ENCODE peak calls at places on chromosome 16, in eight cellular contexts. I is MM.1S; C is coronary artery; D is myocyte; E is KG1; L is central memory CD4-positive, alpha-beta T cell; O is amniotic stem cell; T is mesothelial cell of epicardium. G is an unnamed sample.

GRCh38 chr16:24002619-24003018 is 166.8 kb downstream of the PRKCB start:
- DNase-seq in D (no peak), T (no peak), O (no peak), E (no peak), L (no peak), I (no peak), C (no peak), G (no peak)

GRCh38 chr16:27439273-27440018 is 37.5 kb downstream of the IL21R start:
- DNase-seq in C (peak), O (no peak), T (no peak), L (no peak), E (no peak), D (no peak), I (no peak), G (peak)

GRCh38 chr16:20612551-20613470 is 36.6 kb upstream of the ACSM2B start:
- DNase-seq in T (no peak), I (no peak), C (peak), D (peak), L (no peak), E (no peak), O (no peak), G (no peak)

GRCh38 chr16:68784721-68785120 is 47.6 kb downstream of the CDH1 start:
- DNase-seq in L (no peak), E (no peak), D (no peak), C (no peak), O (no peak), T (no peak), I (no peak), G (no peak)

GRCh38 chr16:74304835-74305176 is 8.2 kb downstream of the PSMD7 start:
- DNase-seq in L (no peak), T (no peak), O (no peak), D (no peak), E (no peak), I (no peak), C (no peak), G (no peak)

GRCh38 chr16:50509521-50510341 is 38.5 kb upstream of the NKD1 start:
- DNase-seq in O (no peak), I (no peak), T (no peak), D (peak), L (peak), E (no peak), C (no peak), G (peak)

GRCh38 chr16:55508271-55508921 is 476 bp upstream of the LPCAT2 start:
- DNase-seq in O (no peak), I (no peak), L (no peak), C (no peak), T (no peak), D (no peak), E (no peak), G (no peak)

GRCh38 chr16:2516391-2517240 is 2.9 kb downstream of the ATP6V0C start:
- DNase-seq in E (no peak), T (no peak), O (no peak), D (no peak), I (no peak), L (no peak), C (no peak), G (no peak)

GRCh38 chr16:77297996-77298637 is 98.9 kb downstream of the SYCE1L start:
- DNase-seq in O (no peak), I (no peak), L (no peak), E (no peak), T (no peak), C (no peak), D (no peak), G (no peak)

GRCh38 chr16:26816885-26817571 is 249.7 kb upstream of the C16orf82 start:
- DNase-seq in L (no peak), E (no peak), T (no peak), I (no peak), D (no peak), C (peak), O (no peak), G (no peak)

GRCh38 chr16:88613-89012 is 10.6 kb downstream of the MPG start:
- DNase-seq in C (no peak), O (no peak), D (no peak), T (no peak), I (no peak), L (no peak), E (no peak), G (no peak)

GRCh38 chr16:50306287-50306686 is 39.9 kb downstream of the ADCY7 start:
- DNase-seq in E (no peak), D (no peak), L (no peak), I (no peak), C (peak), O (no peak), T (peak), G (no peak)

GRCh38 chr16:75250809-75251279 is 580 bp downstream of the BCAR1 start:
- DNase-seq in D (peak), E (no peak), T (peak), L (no peak), I (no peak), O (no peak), C (no peak), G (peak)

GRCh38 chr16:87631067-87631466 is 28.8 kb downstream of the JPH3 start:
- DNase-seq in O (no peak), C (no peak), T (no peak), D (no peak), L (no peak), E (no peak), I (no peak), G (no peak)

GRCh38 chr16:89921699-89922476 is 1.3 kb upstream of the TUBB3 start:
- DNase-seq in C (peak), T (peak), O (peak), L (no peak), I (no peak), E (no peak), D (peak), G (peak)

GRCh38 chr16:84928679-84929420 is 82.5 kb downstream of the ZDHHC7 start:
- DNase-seq in E (no peak), L (no peak), I (no peak), C (peak), T (no peak), O (no peak), D (no peak), G (no peak)

GRCh38 chr16:57684626-57685358 is 9.8 kb upstream of the DRC7 start:
- DNase-seq in I (no peak), O (no peak), E (no peak), C (peak), L (no peak), T (no peak), D (no peak), G (no peak)

GRCh38 chr16:1098266-1098991 is 2.4 kb upstream of the C1QTNF8 start:
- DNase-seq in I (no peak), T (no peak), C (no peak), D (no peak), E (no peak), O (no peak), L (no peak), G (no peak)

GRCh38 chr16:75289189-75289588 is 37.8 kb upstream of the BCAR1 start:
- DNase-seq in C (no peak), E (no peak), I (no peak), T (no peak), D (no peak), O (no peak), L (no peak), G (no peak)

GRCh38 chr16:5442054-5442453 is 344.5 kb upstream of the EEF2KMT start:
- DNase-seq in D (no peak), I (no peak), T (no peak), L (no peak), C (no peak), E (no peak), O (no peak), G (no peak)

GRCh38 chr16:4468972-4469371 is 5.5 kb downstream of the NMRAL1 start:
- DNase-seq in D (no peak), E (no peak), T (no peak), L (no peak), C (no peak), I (no peak), O (no peak), G (no peak)

GRCh38 chr16:85234310-85235235 is 122.3 kb upstream of the CIBAR2 start:
- DNase-seq in E (no peak), I (no peak), D (peak), L (no peak), C (no peak), T (peak), O (no peak), G (peak)

GRCh38 chr16:49399594-49400364 is 26.2 kb downstream of the C16orf78 start:
- DNase-seq in T (peak), I (peak), O (no peak), L (no peak), C (no peak), E (no peak), D (no peak), G (no peak)

GRCh38 chr16:47504599-47504998 is 43.5 kb downstream of the PHKB start:
- DNase-seq in D (no peak), C (no peak), T (no peak), L (no peak), E (no peak), O (no peak), I (no peak), G (no peak)

GRCh38 chr16:19607610-19608280 is 52.2 kb downstream of the VPS35L start:
- DNase-seq in O (peak), T (no peak), C (no peak), I (no peak), E (no peak), D (no peak), L (no peak), G (no peak)

GRCh38 chr16:19093631-19094541 is 19.9 kb upstream of the ITPRIPL2 start:
- DNase-seq in C (peak), O (no peak), T (no peak), I (no peak), L (no peak), D (no peak), E (no peak), G (no peak)

GRCh38 chr16:88345943-88346560 is 36.7 kb upstream of the ZNF469 start:
- DNase-seq in D (no peak), T (no peak), L (no peak), E (no peak), O (no peak), C (no peak), I (no peak), G (no peak)

GRCh38 chr16:74709477-74709877 is 8.8 kb upstream of the MLKL start:
- DNase-seq in D (peak), T (peak), E (peak), I (peak), C (no peak), O (peak), L (peak), G (peak)

GRCh38 chr16:4682616-4683254 is 10.6 kb upstream of the NUDT16L1 start:
- DNase-seq in E (no peak), I (no peak), L (no peak), C (no peak), T (no peak), O (no peak), D (no peak), G (peak)